ENCODE peak calls at places on chromosomes 1 and 21, in eight cellular contexts. V is cardiac fibroblast, I is tibial artery, K is omental fat pad, J is heart left ventricle, D is mammary epithelial cell, B is fibroblast of the aortic adventitia, U is hepatocyte. E is an unnamed sample.

GRCh38 chr1:227889863-227890405 is 57.8 kb downstream of the WNT9A start:
- DNase-seq in V (no peak), I (no peak), K (peak; percentile 6), J (no peak), D (no peak), B (no peak), U (no peak), E (no peak)

GRCh38 chr1:59346429-59346828 is 49.5 kb downstream of the FGGY start:
- DNase-seq in V (no peak), I (no peak), K (no peak), J (no peak), D (no peak), B (no peak), U (no peak), E (no peak)

GRCh38 chr1:92323473-92324453 is 24.9 kb downstream of the RPAP2 start:
- DNase-seq in V (no peak), I (no peak), K (no peak), J (no peak), D (peak; percentile 15), B (no peak), U (no peak), E (no peak)

GRCh38 chr1:160449494-160449893 is 49.1 kb downstream of the VANGL2 start:
- DNase-seq in V (no peak), I (no peak), K (no peak), J (no peak), D (no peak), B (no peak), U (no peak), E (no peak)

GRCh38 chr1:204344665-204345064 is 15.1 kb downstream of the PLEKHA6 start:
- DNase-seq in V (no peak), I (peak; percentile 76), K (no peak), J (no peak), D (no peak), B (no peak), U (no peak), E (no peak)

GRCh38 chr1:109819906-109820305 is 56.2 kb upstream of the EPS8L3 start:
- DNase-seq in V (no peak), I (no peak), K (no peak), J (no peak), D (no peak), B (no peak), U (no peak), E (no peak)

GRCh38 chr21:38277501-38278111 is 20.8 kb downstream of the KCNJ15 start:
- DNase-seq in V (peak; percentile 95), I (peak; percentile 89), K (no peak), J (peak; percentile 32), D (peak; percentile 99), B (peak; percentile 99), U (peak; percentile 72), E (no peak)

GRCh38 chr1:24695202-24695974 is 49.9 kb upstream of the CLIC4 start:
- DNase-seq in V (peak; percentile 58), I (peak; percentile 23), K (no peak), J (peak; percentile 61), D (no peak), B (peak; percentile 28), U (no peak), E (no peak)

DNA sequence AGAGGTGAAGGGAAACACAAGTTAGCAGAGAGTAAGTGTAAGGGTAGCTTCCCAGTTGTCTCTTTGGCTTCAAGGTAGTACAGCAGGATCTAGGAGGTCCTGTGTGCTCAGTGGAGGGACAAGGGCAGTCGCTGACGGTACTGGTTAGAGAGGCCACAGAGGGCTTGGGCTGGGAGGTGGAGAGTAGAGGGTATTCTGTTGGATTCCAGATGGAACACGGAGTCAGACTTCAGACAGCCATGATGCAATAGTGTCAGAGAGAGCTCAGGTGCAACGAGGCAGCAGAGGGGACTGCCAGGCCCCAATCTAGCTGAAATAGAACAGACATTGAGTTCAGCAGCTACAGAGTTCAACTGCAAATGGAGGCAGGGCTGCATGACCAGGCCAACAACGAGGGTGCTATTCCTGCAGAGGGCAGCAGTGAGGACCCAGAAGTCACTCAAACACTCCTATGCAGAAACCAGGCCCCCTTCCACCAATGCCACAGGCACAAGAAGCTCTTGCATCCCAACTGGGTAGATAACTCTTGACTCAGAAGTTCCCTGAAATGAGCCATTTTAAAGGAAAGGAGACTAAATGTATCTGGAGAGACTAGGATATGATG is 325.0 kb upstream of the ESRRG start:
- DNase-seq in V (peak; percentile 3), I (no peak), K (no peak), J (no peak), D (no peak), B (peak; percentile 2), U (no peak), E (no peak)
- TF ChIP-seq CTCF in V (no peak), I (no peak), K (no peak), J (no peak), D (peak; percentile 12), B (peak; percentile 10), U (peak; percentile 11), E (peak; percentile 6)

DNA sequence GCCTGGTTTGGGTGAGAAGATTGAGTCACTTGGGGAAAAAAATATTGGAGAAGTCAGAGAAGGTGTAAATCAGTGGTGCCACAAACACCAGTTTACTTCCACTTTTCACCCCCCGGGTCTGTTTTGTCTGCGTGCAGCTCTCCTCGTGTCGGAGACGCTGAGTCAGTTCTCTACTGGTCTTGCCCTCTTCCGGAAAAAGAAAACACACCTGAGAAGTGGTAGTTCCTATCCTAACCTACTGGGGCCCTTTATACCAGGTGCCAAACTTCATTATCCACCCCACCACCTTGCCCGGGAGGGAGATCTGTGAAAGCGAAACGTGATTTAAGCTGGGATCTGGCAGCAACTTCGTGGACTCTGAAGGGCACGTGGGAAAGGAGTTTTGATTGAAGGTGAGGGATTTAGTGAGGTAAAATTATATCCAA is 855 bp upstream of the IVNS1ABP start:
- DNase-seq in V (peak; percentile 17), I (no peak), K (no peak), J (no peak), D (peak; percentile 77), B (no peak), U (peak; percentile 56), E (no peak)
- TF ChIP-seq CTCF in V (no peak), I (no peak), K (no peak), J (no peak), D (no peak), B (no peak), U (no peak), E (no peak)

DNA sequence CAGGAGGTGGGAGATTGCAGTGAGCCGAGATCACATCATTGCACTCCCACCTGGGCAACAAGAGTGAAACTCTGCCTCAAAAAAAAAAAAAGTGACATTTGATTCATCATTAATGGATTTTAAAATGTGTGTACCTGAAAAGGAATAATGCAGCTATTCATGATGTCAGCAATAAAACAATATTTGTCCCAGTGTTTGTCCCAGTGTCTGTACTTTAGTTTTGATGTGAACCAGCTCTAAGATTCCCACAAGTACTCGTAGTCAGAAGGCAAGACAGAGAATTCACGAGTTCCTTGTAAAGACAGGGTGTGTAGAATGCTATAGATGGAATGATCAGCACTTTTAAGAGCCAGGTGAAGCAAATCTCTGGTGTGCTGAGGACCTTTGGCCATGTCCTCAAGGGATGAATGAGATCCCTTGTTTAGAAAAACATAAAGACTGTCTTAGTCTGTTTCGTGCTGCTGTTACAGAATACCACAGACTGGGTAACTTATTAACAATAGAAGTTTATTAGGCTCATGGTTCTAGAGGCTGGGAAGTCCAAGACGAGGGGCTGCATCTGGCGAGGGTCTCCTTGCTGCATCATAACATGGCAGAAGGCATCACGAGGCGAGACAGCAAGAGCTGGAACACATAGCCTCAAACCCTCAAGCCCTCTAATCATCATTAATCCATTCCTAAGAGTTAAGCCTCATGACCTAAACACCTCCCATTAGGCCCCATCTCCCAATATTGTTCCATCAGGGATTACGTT is 12.0 kb upstream of the TMPRSS2 start:
- DNase-seq in V (no peak), I (no peak), K (no peak), J (no peak), D (no peak), B (no peak), U (no peak), E (no peak)
- TF ChIP-seq CTCF in V (no peak), I (no peak), K (no peak), J (no peak), D (no peak), B (no peak), U (no peak), E (no peak)

DNA sequence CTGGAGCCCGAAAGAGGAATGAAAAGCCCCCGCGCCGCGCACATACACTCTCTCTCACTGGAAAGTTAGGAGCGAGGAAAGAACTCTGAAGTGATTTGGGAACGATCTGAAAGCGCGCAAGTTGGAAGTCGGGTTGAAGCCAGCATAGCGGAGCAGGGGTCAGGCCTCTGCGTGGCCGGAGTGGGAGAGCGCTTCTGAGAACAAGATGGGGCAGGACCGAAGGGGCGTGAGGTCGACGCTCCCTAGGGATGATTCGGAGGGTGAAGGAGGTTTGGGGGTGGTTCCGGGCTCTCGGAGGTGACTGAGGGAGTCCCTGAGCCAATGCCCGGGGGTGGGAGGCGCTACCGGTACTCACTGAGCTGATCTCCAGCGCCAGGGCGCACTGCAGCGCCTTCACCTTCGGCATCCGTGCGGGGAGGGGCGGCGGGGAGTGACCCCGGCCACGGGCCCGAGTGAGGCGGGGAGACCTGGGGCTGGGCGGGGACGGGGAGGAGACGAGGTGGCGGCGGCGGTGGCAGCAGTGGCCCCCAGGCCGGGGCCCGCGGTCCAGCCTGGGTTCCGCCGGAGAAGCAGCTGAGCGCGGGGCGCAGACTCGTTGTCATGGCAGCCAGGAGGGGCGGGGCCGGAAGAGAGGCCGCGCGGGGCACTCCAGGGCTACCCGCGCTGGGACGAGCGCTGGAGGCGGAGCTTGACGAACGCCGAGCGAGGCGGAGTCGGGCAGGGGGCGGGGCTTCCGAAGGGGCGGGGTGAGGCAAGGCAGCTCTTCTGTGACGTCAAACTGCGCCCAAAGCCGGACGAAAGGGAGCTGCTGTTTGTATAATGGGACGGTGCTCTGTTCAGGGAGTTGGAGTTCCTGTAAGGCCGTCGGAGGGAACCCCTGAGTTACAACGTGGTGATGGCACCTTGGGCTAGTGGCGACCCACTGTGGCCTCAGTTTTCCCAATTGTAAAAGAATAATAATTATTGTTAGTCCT is at the start of gene SPATA6:
- DNase-seq in V (peak; percentile 98), I (peak; percentile 96), K (peak; percentile 90), J (peak; percentile 97), D (peak; percentile 92), B (peak; percentile 93), U (peak; percentile 99), E (peak; percentile 85)
- TF ChIP-seq CTCF in V (no peak), I (no peak), K (no peak), J (no peak), D (no peak), B (no peak), U (no peak), E (no peak)

DNA sequence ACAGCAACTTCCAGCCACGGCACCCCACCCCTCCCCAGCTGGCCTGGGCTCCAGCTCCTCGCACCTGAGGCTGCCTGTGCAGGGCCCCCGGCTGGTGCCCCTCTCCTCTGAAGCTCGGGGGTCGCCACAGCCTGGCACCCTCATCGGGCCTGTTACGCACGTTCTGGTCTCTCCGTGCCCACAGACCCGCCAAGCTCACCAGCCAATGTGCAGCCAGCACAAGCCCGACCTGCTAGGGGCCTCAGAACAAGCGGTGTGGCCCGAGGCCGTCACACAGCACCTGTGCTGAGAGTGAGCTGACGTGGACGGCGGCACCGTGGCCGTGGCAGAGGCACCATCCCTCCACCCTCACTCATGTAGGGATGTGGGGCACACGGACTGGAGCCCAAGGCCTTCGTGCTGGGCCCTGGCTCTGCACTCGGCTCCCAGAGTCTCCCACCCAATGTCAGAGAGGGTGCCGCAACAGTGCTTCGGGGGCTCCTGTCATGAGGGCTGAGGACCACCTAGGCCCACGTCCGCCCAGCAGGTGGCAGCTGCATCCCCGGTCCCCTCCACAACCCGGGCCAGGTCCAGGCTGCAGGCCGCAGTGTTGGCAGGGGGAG is 4.4 kb upstream of the SAMD11 start:
- DNase-seq in V (no peak), I (no peak), K (no peak), J (no peak), D (no peak), B (no peak), U (no peak), E (no peak)
- TF ChIP-seq CTCF in V (no peak), I (no peak), K (no peak), J (no peak), D (no peak), B (no peak), U (no peak), E (peak; percentile 21)